ENCODE peak calls at places on chromosomes 4 and X, in nine cellular contexts. One of them, this sample, is unnamed.

GRCh38 chr4:6916587-6917444 is 7.2 kb downstream of the TBC1D14 start:
- DNase-seq in GM23338: no peak
- DNase-seq in tibial artery: no peak
- DNase-seq in CD8-positive, alpha-beta T cell: peak; percentile 69
- DNase-seq in Peyer's patch: peak; percentile 92
- DNase-seq in OCI-LY7: no peak
- DNase-seq in PC-9: peak; percentile 62
- DNase-seq in GM12865: peak; percentile 53
- DNase-seq in astrocyte of the spinal cord: no peak
- DNase-seq in this sample: peak; percentile 93

GRCh38 chr4:74531952-74532794 is 87.2 kb downstream of the AREG start:
- DNase-seq in GM23338: peak; percentile 82
- DNase-seq in tibial artery: no peak
- DNase-seq in CD8-positive, alpha-beta T cell: no peak
- DNase-seq in Peyer's patch: no peak
- DNase-seq in OCI-LY7: peak; percentile 22
- DNase-seq in PC-9: peak; percentile 25
- DNase-seq in GM12865: peak; percentile 68
- DNase-seq in astrocyte of the spinal cord: peak; percentile 90
- DNase-seq in this sample: peak; percentile 67

GRCh38 chrX:133580630-133581029 is 165.3 kb upstream of the GPC4 start:
- DNase-seq in GM23338: no peak
- DNase-seq in tibial artery: no peak
- DNase-seq in CD8-positive, alpha-beta T cell: no peak
- DNase-seq in Peyer's patch: no peak
- DNase-seq in OCI-LY7: no peak
- DNase-seq in PC-9: no peak
- DNase-seq in GM12865: no peak
- DNase-seq in astrocyte of the spinal cord: peak; percentile 27
- DNase-seq in this sample: no peak

GRCh38 chrX:135287266-135287823 is 21.9 kb upstream of the ETDC start:
- DNase-seq in GM23338: no peak
- DNase-seq in tibial artery: no peak
- DNase-seq in CD8-positive, alpha-beta T cell: no peak
- DNase-seq in Peyer's patch: no peak
- DNase-seq in OCI-LY7: no peak
- DNase-seq in PC-9: no peak
- DNase-seq in GM12865: no peak
- DNase-seq in astrocyte of the spinal cord: no peak
- DNase-seq in this sample: no peak

GRCh38 chr4:185835814-185836213 is 23.8 kb upstream of the SORBS2 start:
- DNase-seq in GM23338: no peak
- DNase-seq in tibial artery: no peak
- DNase-seq in CD8-positive, alpha-beta T cell: no peak
- DNase-seq in Peyer's patch: no peak
- DNase-seq in OCI-LY7: no peak
- DNase-seq in PC-9: no peak
- DNase-seq in GM12865: no peak
- DNase-seq in astrocyte of the spinal cord: no peak
- DNase-seq in this sample: no peak

GRCh38 chrX:31213941-31214340 is 142.1 kb upstream of the FTHL17 start:
- DNase-seq in GM23338: peak; percentile 27
- DNase-seq in tibial artery: no peak
- DNase-seq in CD8-positive, alpha-beta T cell: no peak
- DNase-seq in Peyer's patch: no peak
- DNase-seq in OCI-LY7: peak; percentile 54
- DNase-seq in PC-9: no peak
- DNase-seq in GM12865: peak; percentile 36
- DNase-seq in astrocyte of the spinal cord: peak; percentile 15
- DNase-seq in this sample: peak; percentile 3

GRCh38 chr4:110247591-110247990 is 49.2 kb upstream of the ELOVL6 start:
- DNase-seq in GM23338: no peak
- DNase-seq in tibial artery: no peak
- DNase-seq in CD8-positive, alpha-beta T cell: no peak
- DNase-seq in Peyer's patch: no peak
- DNase-seq in OCI-LY7: no peak
- DNase-seq in PC-9: no peak
- DNase-seq in GM12865: no peak
- DNase-seq in astrocyte of the spinal cord: no peak
- DNase-seq in this sample: no peak

GRCh38 chrX:153491351-153492152 is 3.2 kb upstream of the BGN start:
- DNase-seq in GM23338: no peak
- DNase-seq in tibial artery: no peak
- DNase-seq in CD8-positive, alpha-beta T cell: no peak
- DNase-seq in Peyer's patch: no peak
- DNase-seq in OCI-LY7: no peak
- DNase-seq in PC-9: no peak
- DNase-seq in GM12865: no peak
- DNase-seq in astrocyte of the spinal cord: no peak
- DNase-seq in this sample: no peak

GRCh38 chrX:138745215-138745614 is 33.7 kb upstream of the FGF13 start:
- DNase-seq in GM23338: peak; percentile 78
- DNase-seq in tibial artery: no peak
- DNase-seq in CD8-positive, alpha-beta T cell: no peak
- DNase-seq in Peyer's patch: no peak
- DNase-seq in OCI-LY7: peak; percentile 32
- DNase-seq in PC-9: peak; percentile 7
- DNase-seq in GM12865: peak; percentile 44
- DNase-seq in astrocyte of the spinal cord: peak; percentile 45
- DNase-seq in this sample: peak; percentile 52

GRCh38 chr4:85474818-85475630 is at the start of gene ARHGAP24:
- DNase-seq in GM23338: peak; percentile 95
- DNase-seq in tibial artery: peak; percentile 80
- DNase-seq in CD8-positive, alpha-beta T cell: no peak
- DNase-seq in Peyer's patch: peak; percentile 91
- DNase-seq in OCI-LY7: peak; percentile 32
- DNase-seq in PC-9: peak; percentile 88
- DNase-seq in GM12865: peak; percentile 89
- DNase-seq in astrocyte of the spinal cord: peak; percentile 96
- DNase-seq in this sample: peak; percentile 92

GRCh38 chrX:49291615-49292337 is 11.7 kb upstream of the GAGE10 start:
- DNase-seq in GM23338: peak; percentile 81
- DNase-seq in tibial artery: peak; percentile 70
- DNase-seq in CD8-positive, alpha-beta T cell: peak; percentile 71
- DNase-seq in Peyer's patch: peak; percentile 78
- DNase-seq in OCI-LY7: peak; percentile 51
- DNase-seq in PC-9: peak; percentile 33
- DNase-seq in GM12865: peak; percentile 64
- DNase-seq in astrocyte of the spinal cord: peak; percentile 39
- DNase-seq in this sample: peak; percentile 74

GRCh38 chrX:67347145-67347544 is 196.7 kb upstream of the AR start:
- DNase-seq in GM23338: no peak
- DNase-seq in tibial artery: no peak
- DNase-seq in CD8-positive, alpha-beta T cell: no peak
- DNase-seq in Peyer's patch: no peak
- DNase-seq in OCI-LY7: no peak
- DNase-seq in PC-9: no peak
- DNase-seq in GM12865: no peak
- DNase-seq in astrocyte of the spinal cord: no peak
- DNase-seq in this sample: no peak

GRCh38 chrX:154751669-154752271 is 893 bp upstream of the GAB3 start:
- DNase-seq in GM23338: no peak
- DNase-seq in tibial artery: no peak
- DNase-seq in CD8-positive, alpha-beta T cell: no peak
- DNase-seq in Peyer's patch: no peak
- DNase-seq in OCI-LY7: no peak
- DNase-seq in PC-9: no peak
- DNase-seq in GM12865: no peak
- DNase-seq in astrocyte of the spinal cord: no peak
- DNase-seq in this sample: no peak
- H3K4me3 ChIP-seq in GM23338: peak overlapping the region; percentile 41
- H3K4me3 ChIP-seq in tibial artery: no peak overlapping the region
- H3K4me3 ChIP-seq in CD8-positive, alpha-beta T cell: peak overlapping the region; percentile 22
- H3K4me3 ChIP-seq in Peyer's patch: no peak overlapping the region
- H3K4me3 ChIP-seq in OCI-LY7: no peak overlapping the region
- H3K4me3 ChIP-seq in PC-9: no peak overlapping the region
- H3K4me3 ChIP-seq in GM12865: no peak overlapping the region
- H3K4me3 ChIP-seq in astrocyte of the spinal cord: no peak overlapping the region
- H3K4me3 ChIP-seq in this sample: peak overlapping the region; percentile 64

GRCh38 chr4:150859435-150859834 is 155.6 kb downstream of the LRBA start:
- DNase-seq in GM23338: no peak
- DNase-seq in tibial artery: no peak
- DNase-seq in CD8-positive, alpha-beta T cell: no peak
- DNase-seq in Peyer's patch: no peak
- DNase-seq in OCI-LY7: no peak
- DNase-seq in PC-9: no peak
- DNase-seq in GM12865: no peak
- DNase-seq in astrocyte of the spinal cord: no peak
- DNase-seq in this sample: no peak
- TF ChIP-seq CTCF in GM23338: no peak
- TF ChIP-seq CTCF in tibial artery: no peak
- TF ChIP-seq CTCF in CD8-positive, alpha-beta T cell: no peak
- TF ChIP-seq CTCF in Peyer's patch: no peak
- TF ChIP-seq CTCF in OCI-LY7: no peak
- TF ChIP-seq CTCF in PC-9: no peak
- TF ChIP-seq CTCF in GM12865: no peak
- TF ChIP-seq CTCF in astrocyte of the spinal cord: no peak
- TF ChIP-seq CTCF in this sample: no peak

GRCh38 chr4:153205757-153206156 is 1.5 kb downstream of the TRIM2 start:
- DNase-seq in GM23338: peak; percentile 64
- DNase-seq in tibial artery: no peak
- DNase-seq in CD8-positive, alpha-beta T cell: no peak
- DNase-seq in Peyer's patch: peak; percentile 83
- DNase-seq in OCI-LY7: no peak
- DNase-seq in PC-9: peak; percentile 77
- DNase-seq in GM12865: no peak
- DNase-seq in astrocyte of the spinal cord: peak; percentile 37
- DNase-seq in this sample: no peak
- H3K4me3 ChIP-seq in GM23338: peak overlapping the region; percentile 64
- H3K4me3 ChIP-seq in tibial artery: no peak overlapping the region
- H3K4me3 ChIP-seq in CD8-positive, alpha-beta T cell: no peak overlapping the region
- H3K4me3 ChIP-seq in Peyer's patch: peak overlapping the region; percentile 56
- H3K4me3 ChIP-seq in OCI-LY7: no peak overlapping the region
- H3K4me3 ChIP-seq in PC-9: peak overlapping the region; percentile 69
- H3K4me3 ChIP-seq in GM12865: no peak overlapping the region
- H3K4me3 ChIP-seq in astrocyte of the spinal cord: no peak overlapping the region
- H3K4me3 ChIP-seq in this sample: no peak overlapping the region

GRCh38 chrX:36963069-36963808 is 44.9 kb upstream of the FAM47C start:
- DNase-seq in GM23338: peak; percentile 36
- DNase-seq in tibial artery: no peak
- DNase-seq in CD8-positive, alpha-beta T cell: no peak
- DNase-seq in Peyer's patch: no peak
- DNase-seq in OCI-LY7: no peak
- DNase-seq in PC-9: no peak
- DNase-seq in GM12865: no peak
- DNase-seq in astrocyte of the spinal cord: no peak
- DNase-seq in this sample: no peak

GRCh38 chrX:36963852-36964251 is 44.3 kb upstream of the FAM47C start:
- DNase-seq in GM23338: no peak
- DNase-seq in tibial artery: no peak
- DNase-seq in CD8-positive, alpha-beta T cell: no peak
- DNase-seq in Peyer's patch: no peak
- DNase-seq in OCI-LY7: no peak
- DNase-seq in PC-9: no peak
- DNase-seq in GM12865: no peak
- DNase-seq in astrocyte of the spinal cord: no peak
- DNase-seq in this sample: no peak

GRCh38 chrX:36957425-36958328 is 50.5 kb upstream of the FAM47C start:
- DNase-seq in GM23338: peak; percentile 60
- DNase-seq in tibial artery: no peak
- DNase-seq in CD8-positive, alpha-beta T cell: no peak
- DNase-seq in Peyer's patch: no peak
- DNase-seq in OCI-LY7: no peak
- DNase-seq in PC-9: peak; percentile 2
- DNase-seq in GM12865: no peak
- DNase-seq in astrocyte of the spinal cord: no peak
- DNase-seq in this sample: no peak

GRCh38 chrX:36961590-36961989 is 46.6 kb upstream of the FAM47C start:
- DNase-seq in GM23338: no peak
- DNase-seq in tibial artery: no peak
- DNase-seq in CD8-positive, alpha-beta T cell: no peak
- DNase-seq in Peyer's patch: no peak
- DNase-seq in OCI-LY7: no peak
- DNase-seq in PC-9: no peak
- DNase-seq in GM12865: no peak
- DNase-seq in astrocyte of the spinal cord: no peak
- DNase-seq in this sample: no peak
- TF ChIP-seq CTCF in GM23338: peak; percentile 41
- TF ChIP-seq CTCF in tibial artery: no peak
- TF ChIP-seq CTCF in CD8-positive, alpha-beta T cell: no peak
- TF ChIP-seq CTCF in Peyer's patch: no peak
- TF ChIP-seq CTCF in OCI-LY7: peak; percentile 22
- TF ChIP-seq CTCF in PC-9: no peak
- TF ChIP-seq CTCF in GM12865: no peak
- TF ChIP-seq CTCF in astrocyte of the spinal cord: no peak
- TF ChIP-seq CTCF in this sample: no peak

DNA sequence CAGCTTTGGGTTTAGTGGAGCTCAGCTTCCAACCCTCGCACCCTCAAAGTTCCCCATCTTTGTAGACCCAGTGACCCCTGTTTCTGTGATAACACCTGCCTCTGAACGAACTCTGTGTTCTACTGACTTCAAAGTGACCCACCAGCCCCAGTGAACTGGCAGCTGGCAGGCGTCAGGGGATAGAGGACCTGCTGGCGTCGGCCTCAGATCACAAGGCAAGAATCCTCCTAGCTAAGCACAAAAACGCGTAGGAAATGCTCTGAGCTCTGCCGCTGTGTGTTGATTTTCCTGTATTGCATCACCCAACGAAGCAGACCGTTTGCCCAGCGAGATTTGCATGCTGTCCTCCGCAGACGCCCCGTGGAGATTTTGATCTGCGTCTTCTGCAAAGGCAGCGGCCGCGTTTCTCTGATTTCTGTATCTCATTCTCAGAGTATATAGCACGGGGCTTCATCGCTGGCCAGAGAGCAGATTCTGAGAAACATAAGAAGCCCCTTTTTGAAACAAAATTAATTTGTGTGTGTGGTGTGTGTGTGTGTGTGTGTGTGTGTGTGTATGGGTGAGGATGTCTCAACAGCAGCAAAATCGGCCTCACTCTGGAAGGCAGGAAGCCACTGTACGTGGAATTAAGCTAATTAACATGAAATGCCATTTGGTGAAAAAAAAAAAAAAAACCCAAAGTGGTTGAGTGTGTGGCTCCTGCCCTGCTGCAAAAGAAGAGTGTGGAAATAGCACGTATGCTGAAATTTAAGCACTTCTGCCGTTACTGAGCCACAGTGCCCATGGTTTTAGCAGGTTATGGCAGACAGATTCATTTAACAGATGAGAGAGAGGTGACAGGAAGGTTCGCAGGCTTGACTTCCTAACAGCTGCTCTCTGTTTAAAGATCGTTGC is 29.2 kb upstream of the ASMTL start:
- DNase-seq in GM23338: peak; percentile 88
- DNase-seq in tibial artery: peak; percentile 76
- DNase-seq in CD8-positive, alpha-beta T cell: peak; percentile 87
- DNase-seq in Peyer's patch: peak; percentile 90
- DNase-seq in OCI-LY7: peak; percentile 98
- DNase-seq in PC-9: peak; percentile 15
- DNase-seq in GM12865: peak; percentile 92
- DNase-seq in astrocyte of the spinal cord: peak; percentile 86
- DNase-seq in this sample: peak; percentile 94
- H3K4me3 ChIP-seq in GM23338: peak overlapping the region; percentile 12
- H3K4me3 ChIP-seq in tibial artery: no peak overlapping the region
- H3K4me3 ChIP-seq in CD8-positive, alpha-beta T cell: peak overlapping the region; percentile 18
- H3K4me3 ChIP-seq in Peyer's patch: no peak overlapping the region
- H3K4me3 ChIP-seq in OCI-LY7: peak overlapping the region; percentile 54
- H3K4me3 ChIP-seq in PC-9: peak overlapping the region; percentile 43
- H3K4me3 ChIP-seq in GM12865: peak overlapping the region; percentile 37
- H3K4me3 ChIP-seq in astrocyte of the spinal cord: no peak overlapping the region
- H3K4me3 ChIP-seq in this sample: peak overlapping the region; percentile 28